ENCODE peak calls at places on chromosome 21, in six cellular contexts. N, U, H, S, O and A are unnamed samples. For H3K27me3, the result is how much of the 10 kb centered on the place peaks cover.

GRCh38 chr21:32562426-32562825 is 22.9 kb downstream of the TCP10L start:
- DNase-seq in N (no peak), U (peak), H (no peak), S (no peak), O (no peak), A (no peak)

GRCh38 chr21:34606051-34606450 is 8.9 kb downstream of the RCAN1 start:
- DNase-seq in N (no peak), U (no peak), H (no peak), S (no peak), O (no peak), A (no peak)

GRCh38 chr21:34086887-34087306 is 13.5 kb downstream of the MRPS6 start:
- DNase-seq in N (no peak), U (no peak), H (no peak), S (no peak), O (no peak), A (no peak)

GRCh38 chr21:14084068-14084501 is 126.7 kb downstream of the LIPI start:
- DNase-seq in N (no peak), U (no peak), H (no peak), S (no peak), O (no peak), A (no peak)

GRCh38 chr21:22201142-22201541 is 1202.9 kb downstream of the NCAM2 start:
- DNase-seq in N (no peak), U (no peak), H (no peak), S (no peak), O (no peak), A (no peak)

GRCh38 chr21:43029785-43030184 is 45.9 kb downstream of the CBS start:
- DNase-seq in N (no peak), U (no peak), H (no peak), S (no peak), O (no peak), A (no peak)

GRCh38 chr21:22993822-22994574 is 1995.8 kb downstream of the NCAM2 start:
- DNase-seq in N (no peak), U (no peak), H (no peak), S (no peak), O (no peak), A (no peak)

GRCh38 chr21:34313116-34313515 is 50.7 kb upstream of the KCNE2 start:
- DNase-seq in N (no peak), U (no peak), H (no peak), S (no peak), O (no peak), A (no peak)

GRCh38 chr21:16162953-16163352 is 433.2 kb downstream of the USP25 start:
- DNase-seq in N (no peak), U (no peak), H (no peak), S (no peak), O (no peak), A (no peak)

GRCh38 chr21:45386728-45387371 is 18.1 kb upstream of the COL18A1 start:
- DNase-seq in N (peak), U (peak), H (no peak), S (peak), O (peak), A (no peak)

GRCh38 chr21:34806423-34806822 is 137.6 kb downstream of the CLIC6 start:
- DNase-seq in N (no peak), U (no peak), H (no peak), S (no peak), O (no peak), A (no peak)

GRCh38 chr21:34883501-34884271 is 165.4 kb downstream of the RUNX1 start:
- DNase-seq in N (no peak), U (no peak), H (no peak), S (no peak), O (no peak), A (no peak)

GRCh38 chr21:36263797-36264196 is 56.2 kb upstream of the MORC3 start:
- DNase-seq in N (no peak), U (no peak), H (no peak), S (no peak), O (no peak), A (no peak)

GRCh38 chr21:36260030-36260787 is 59.8 kb upstream of the MORC3 start:
- DNase-seq in N (no peak), U (no peak), H (peak), S (no peak), O (peak), A (peak)

GRCh38 chr21:36261459-36261858 is 58.5 kb upstream of the MORC3 start:
- DNase-seq in N (no peak), U (no peak), H (no peak), S (no peak), O (no peak), A (no peak)

GRCh38 chr21:36257657-36258056 is 62.3 kb upstream of the MORC3 start:
- DNase-seq in N (no peak), U (no peak), H (no peak), S (no peak), O (no peak), A (no peak)

DNA sequence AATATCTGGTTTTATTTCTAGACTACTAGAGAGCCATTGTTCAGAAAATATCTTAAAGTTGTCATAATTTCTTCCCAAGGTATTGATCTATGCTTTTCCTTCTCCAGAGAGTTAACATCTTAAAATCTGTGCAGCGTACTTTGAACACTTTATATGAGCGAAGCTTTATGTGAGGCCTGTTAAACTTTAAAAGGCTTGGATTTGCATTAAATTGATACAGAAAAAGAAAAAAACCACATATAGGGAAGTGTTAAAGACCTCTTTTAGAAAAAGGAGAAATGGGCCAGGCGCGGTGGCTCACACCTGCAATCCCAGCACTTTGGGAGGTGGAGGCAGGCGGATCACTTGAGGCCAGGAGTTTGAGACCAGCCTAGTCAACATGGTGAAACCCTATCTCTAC is 59.2 kb upstream of the MORC3 start:
- DNase-seq in N (no peak), U (no peak), H (no peak), S (no peak), O (no peak), A (no peak)
- H3K4me3 ChIP-seq in N (peak), U (no peak), H (peak), S (peak), O (no peak), A (no peak)

GRCh38 chr21:41765393-41765950 is 1.4 kb downstream of the RIPK4 start:
- DNase-seq in N (no peak), U (no peak), H (no peak), S (no peak), O (no peak), A (peak)
- H3K27me3 ChIP-seq in N (half or more), U (under half), H (under half), S (under half), O (half or more), A (half or more)

GRCh38 chr21:39062196-39062900 is 120.9 kb downstream of the PSMG1 start:
- DNase-seq in N (no peak), U (no peak), H (no peak), S (no peak), O (no peak), A (no peak)

GRCh38 chr21:39061766-39062165 is 121.5 kb downstream of the PSMG1 start:
- DNase-seq in N (no peak), U (no peak), H (no peak), S (no peak), O (no peak), A (no peak)

GRCh38 chr21:39063517-39063916 is 119.7 kb downstream of the PSMG1 start:
- DNase-seq in N (no peak), U (no peak), H (no peak), S (no peak), O (no peak), A (no peak)

GRCh38 chr21:39057121-39057520 is 126.1 kb downstream of the PSMG1 start:
- DNase-seq in N (no peak), U (no peak), H (no peak), S (no peak), O (no peak), A (no peak)

DNA sequence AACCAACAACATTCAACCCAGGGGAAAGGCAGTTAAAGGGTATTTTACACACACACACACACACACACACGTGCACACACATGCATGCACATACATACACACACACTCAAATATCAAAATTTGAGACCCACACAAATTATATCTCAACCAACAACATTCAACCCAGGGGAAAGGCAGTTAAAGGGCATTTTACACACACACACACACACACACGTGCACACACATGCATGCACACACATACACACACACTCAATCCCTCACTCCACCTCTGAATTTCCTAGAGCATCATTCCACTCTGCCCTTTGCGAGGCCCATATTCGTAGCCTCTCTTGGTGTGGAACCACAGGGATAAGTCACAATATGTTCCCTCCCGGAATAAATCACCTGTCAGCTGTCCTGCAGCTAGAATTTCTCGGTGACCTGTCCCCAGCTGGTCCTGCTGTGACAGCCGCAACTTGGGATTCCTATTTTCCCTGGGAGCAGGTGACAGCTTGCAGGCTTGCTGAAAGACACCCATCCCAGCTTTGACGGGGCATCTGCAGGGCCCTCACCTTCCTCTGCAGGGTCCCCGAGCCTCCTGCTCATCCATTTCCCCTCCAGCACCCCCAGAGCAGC is 122.7 kb downstream of the PSMG1 start:
- DNase-seq in N (no peak), U (no peak), H (no peak), S (no peak), O (no peak), A (no peak)
- H3K4me3 ChIP-seq in N (no peak), U (no peak), H (no peak), S (no peak), O (no peak), A (no peak)

DNA sequence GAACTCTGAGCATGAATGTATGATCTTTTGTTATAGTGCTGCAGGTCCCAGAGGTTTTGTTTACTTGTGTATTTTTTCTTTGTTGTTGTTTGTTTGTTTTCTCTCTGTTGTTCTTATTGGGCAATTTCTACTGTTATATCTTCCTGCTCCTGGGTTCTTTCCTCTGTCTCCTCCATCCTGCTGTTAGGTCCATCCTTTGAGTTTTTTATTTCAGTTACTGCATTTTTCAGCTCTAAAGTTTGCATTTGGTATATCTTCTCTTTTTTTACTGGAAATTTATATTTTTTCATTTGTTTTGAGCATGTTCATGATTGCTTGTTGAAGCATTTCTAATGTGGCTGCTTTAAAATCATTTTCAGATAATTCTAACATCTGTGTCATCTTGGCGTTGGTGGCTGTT is 9.9 kb downstream of the TRPM2 start:
- DNase-seq in N (no peak), U (no peak), H (no peak), S (no peak), O (no peak), A (no peak)
- H3K27me3 ChIP-seq in N (under half), U (under half), H (under half), S (under half), O (under half), A (under half)

GRCh38 chr21:29074783-29075182 is 1.3 kb upstream of the CCT8 start:
- DNase-seq in N (no peak), U (no peak), H (no peak), S (no peak), O (no peak), A (no peak)

GRCh38 chr21:29075706-29076447 is 2.4 kb upstream of the CCT8 start:
- DNase-seq in N (no peak), U (no peak), H (no peak), S (no peak), O (no peak), A (no peak)

GRCh38 chr21:29078884-29079765 is 5.7 kb upstream of the CCT8 start:
- DNase-seq in N (peak), U (no peak), H (peak), S (no peak), O (peak), A (no peak)

GRCh38 chr21:29080454-29080930 is 7.0 kb upstream of the CCT8 start:
- DNase-seq in N (no peak), U (no peak), H (peak), S (no peak), O (peak), A (no peak)

DNA sequence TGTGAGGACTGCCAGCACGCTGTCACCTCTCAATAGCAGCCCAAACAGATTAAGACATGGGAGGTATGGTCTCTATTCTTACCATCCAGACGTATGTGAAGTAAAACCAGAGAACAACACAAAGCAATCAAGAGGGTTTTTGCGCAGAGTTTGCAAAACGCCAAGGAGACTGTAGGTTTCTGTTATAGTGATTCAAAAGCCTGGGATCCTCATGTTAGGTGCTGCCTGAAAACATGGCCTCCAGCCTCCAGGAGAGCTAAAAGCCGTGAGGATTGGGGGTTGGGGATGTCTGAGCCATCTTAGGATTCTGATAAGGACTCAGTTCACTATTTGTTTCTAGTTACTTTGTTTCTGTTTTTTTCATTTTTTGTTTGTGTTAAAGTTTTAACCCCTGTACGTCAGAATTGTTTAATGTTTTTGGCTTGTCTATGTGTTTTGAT is 4.2 kb upstream of the CCT8 start:
- DNase-seq in N (no peak), U (peak), H (no peak), S (no peak), O (peak), A (no peak)
- H3K4me3 ChIP-seq in N (peak), U (peak), H (peak), S (peak), O (peak), A (peak)